ENCODE peak calls at places on chromosomes 3 and 15, in four cellular contexts. I is adrenal gland, B is brain microvascular endothelial cell, P is cardiac muscle cell. O is an unnamed sample. For H3K36me3 and H3K27me3, the result is how much of the 10 kb centered on the place peaks cover.

GRCh38 chr15:88513195-88513594 is 33.3 kb downstream of the DET1 start:
- DNase-seq in B (no peak), I (peak), P (no peak), O (peak)

GRCh38 chr3:177035678-177036077 is 161.6 kb downstream of the TBL1XR1 start:
- DNase-seq in I (no peak), B (no peak), P (no peak), O (no peak)

GRCh38 chr3:197354195-197355059 is 56.0 kb upstream of the DLG1 start:
- DNase-seq in I (no peak), B (no peak), P (no peak), O (no peak)

GRCh38 chr15:101115887-101116680 is 135.8 kb downstream of the CHSY1 start:
- DNase-seq in B (no peak), I (peak), P (no peak), O (no peak)

GRCh38 chr15:92018535-92019239 is 165.2 kb downstream of the SLCO3A1 start:
- DNase-seq in I (no peak), B (no peak), P (no peak), O (no peak)

GRCh38 chr3:185807455-185808068 is 17.3 kb downstream of the IGF2BP2 start:
- DNase-seq in I (no peak), B (peak), P (no peak), O (no peak)

GRCh38 chr15:101139986-101140696 is 111.7 kb downstream of the CHSY1 start:
- DNase-seq in B (no peak), I (no peak), P (no peak), O (no peak)

GRCh38 chr15:73930790-73931281 is 4.6 kb downstream of the LOXL1 start:
- DNase-seq in I (no peak), P (no peak), B (no peak), O (no peak)

GRCh38 chr15:69537085-69537484 is 84.5 kb downstream of the RPLP1 start:
- DNase-seq in B (no peak), P (no peak), I (no peak), O (no peak)

GRCh38 chr3:65128346-65128745 is 440.5 kb upstream of the ADAMTS9 start:
- DNase-seq in B (no peak), P (no peak), I (no peak), O (no peak)

GRCh38 chr3:49654955-49655556 is 19.1 kb upstream of the APEH start:
- DNase-seq in P (no peak), I (no peak), B (no peak), O (no peak)

GRCh38 chr3:172237121-172237742 is 197.9 kb downstream of the FNDC3B start:
- DNase-seq in B (no peak), P (no peak), I (no peak), O (no peak)

GRCh38 chr3:100278910-100279309 is 18.1 kb downstream of the TBC1D23 start:
- DNase-seq in I (no peak), B (no peak), P (no peak), O (no peak)

GRCh38 chr15:34693053-34693744 is 61.6 kb downstream of the GJD2 start:
- DNase-seq in B (peak), P (no peak), I (no peak), O (no peak)

GRCh38 chr3:149581681-149582349 is 76.0 kb downstream of the WWTR1 start:
- DNase-seq in B (peak), P (peak), I (peak), O (peak)

GRCh38 chr3:152203677-152204076 is 65.1 kb upstream of the MBNL1 start:
- DNase-seq in P (no peak), I (no peak), B (no peak), O (no peak)

GRCh38 chr3:195033531-195034091 is 237.3 kb downstream of the XXYLT1 start:
- DNase-seq in I (no peak), B (no peak), P (no peak), O (no peak)

GRCh38 chr3:51953445-51953844 is 1.7 kb upstream of the GPR62 start:
- DNase-seq in I (no peak), B (peak), P (no peak), O (no peak)

GRCh38 chr3:5687230-5687629 is 499.7 kb downstream of the EDEM1 start:
- DNase-seq in I (no peak), B (no peak), P (no peak), O (no peak)

GRCh38 chr3:144566320-144566719 is 594.7 kb downstream of the DIPK2A start:
- DNase-seq in B (no peak), P (no peak), I (no peak), O (no peak)

GRCh38 chr15:69410290-69410874 is 3.8 kb upstream of the KIF23 start:
- DNase-seq in P (peak), B (no peak), I (no peak), O (no peak)

GRCh38 chr3:114112696-114113095 is 56.2 kb downstream of the QTRT2 start:
- DNase-seq in B (no peak), I (no peak), P (no peak), O (no peak)

GRCh38 chr3:27426926-27427325 is 57.3 kb downstream of the SLC4A7 start:
- DNase-seq in I (no peak), P (no peak), B (no peak), O (no peak)

GRCh38 chr3:27429909-27430308 is 54.3 kb downstream of the SLC4A7 start:
- DNase-seq in B (no peak), I (no peak), P (no peak), O (no peak)

GRCh38 chr3:27425896-27426565 is 56.8 kb upstream of the NEK10 start:
- DNase-seq in B (no peak), P (no peak), I (no peak), O (no peak)

GRCh38 chr3:27428446-27428845 is 55.7 kb downstream of the SLC4A7 start:
- DNase-seq in B (no peak), I (no peak), P (no peak), O (no peak)

DNA sequence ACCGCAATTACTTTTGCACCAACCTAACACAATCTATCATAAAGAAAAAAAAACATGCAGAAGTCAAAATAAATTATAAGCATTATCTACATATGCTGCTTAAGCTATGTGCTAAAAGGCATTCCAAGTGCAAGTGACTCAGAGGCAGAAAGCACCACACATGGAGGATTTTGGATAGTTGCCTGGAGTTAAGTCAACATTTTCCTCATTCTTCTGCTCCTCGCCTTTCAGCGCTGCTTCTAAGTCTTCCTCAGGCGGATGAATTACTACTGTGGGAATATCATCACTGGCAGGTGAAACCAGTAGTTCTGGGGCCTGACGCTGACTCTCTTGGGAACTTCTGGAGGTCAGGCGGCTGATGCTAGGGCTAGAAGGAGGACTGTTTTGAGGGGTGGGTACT is 53.1 kb downstream of the SLC4A7 start:
- DNase-seq in B (peak), I (no peak), P (no peak), O (peak)
- H3K36me3 ChIP-seq in B (under half), I (under half), P (under half), O (under half)

DNA sequence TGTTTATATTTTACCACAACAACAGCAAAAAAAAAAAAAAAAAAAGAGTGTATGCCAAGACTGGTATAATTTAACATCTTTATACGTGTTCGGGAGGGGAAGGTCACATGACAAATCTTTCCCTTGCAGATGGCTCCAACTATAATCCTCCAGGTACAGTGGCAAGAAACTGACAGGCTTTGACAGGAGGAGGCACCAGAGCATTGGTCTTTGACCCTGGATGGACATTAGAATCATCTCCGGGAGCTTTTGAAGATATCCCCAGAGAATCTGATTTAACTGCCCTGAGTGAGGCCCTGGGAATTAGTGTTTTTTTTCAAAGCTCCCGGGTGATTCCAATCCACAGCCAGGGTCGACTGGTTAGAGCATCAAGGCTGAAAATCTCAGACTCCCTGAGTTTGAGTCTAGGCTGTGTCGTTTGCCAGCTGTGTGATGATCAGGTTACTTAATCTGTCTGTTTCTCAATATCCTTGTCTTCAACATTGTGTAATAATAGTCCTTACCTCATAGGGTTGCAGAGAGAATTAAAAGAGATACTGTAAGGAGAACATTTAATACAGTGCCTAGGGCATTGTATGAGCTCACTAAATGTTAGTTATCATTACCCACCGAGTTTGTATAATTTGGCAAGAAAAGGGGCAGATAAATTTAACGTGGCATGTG is 8.9 kb upstream of the SEMA5B start:
- DNase-seq in I (peak), B (peak), P (no peak), O (no peak)
- H3K27me3 ChIP-seq in I (under half), B (under half), P (under half), O (under half)

GRCh38 chr3:48556796-48557626 is at the start of gene PFKFB4:
- DNase-seq in B (peak), I (peak), P (peak), O (peak)

GRCh38 chr3:48561045-48561736 is 2.4 kb downstream of the UCN2 start:
- DNase-seq in I (peak), P (peak), B (peak), O (no peak)

GRCh38 chr3:48560648-48561018 is 2.9 kb downstream of the UCN2 start:
- DNase-seq in P (peak), B (no peak), I (no peak), O (no peak)

GRCh38 chr3:48555949-48556795 is 431 bp downstream of the PFKFB4 start:
- DNase-seq in I (no peak), B (no peak), P (no peak), O (no peak)

GRCh38 chr3:48558446-48559134 is 2.0 kb upstream of the PFKFB4 start:
- DNase-seq in B (no peak), I (peak), P (no peak), O (no peak)
- TF ChIP-seq CTCF in B (no peak), I (no peak), P (no peak), O (no peak)

GRCh38 chr3:9742560-9742959 is 7.2 kb upstream of the OGG1 start:
- DNase-seq in P (no peak), B (no peak), I (no peak), O (no peak)

GRCh38 chr3:9744162-9744561 is 5.6 kb upstream of the OGG1 start:
- DNase-seq in I (no peak), P (no peak), B (no peak), O (no peak)

GRCh38 chr3:9736831-9737230 is 5.3 kb downstream of the BRPF1 start:
- DNase-seq in P (no peak), B (no peak), I (no peak), O (no peak)

GRCh38 chr3:9743548-9743947 is 6.2 kb upstream of the OGG1 start:
- DNase-seq in B (no peak), P (no peak), I (no peak), O (no peak)

GRCh38 chr3:9739181-9739580 is 7.6 kb downstream of the BRPF1 start:
- DNase-seq in I (no peak), B (no peak), P (no peak), O (no peak)
- H3K36me3 ChIP-seq in I (half or more), B (half or more), P (half or more), O (half or more)

DNA sequence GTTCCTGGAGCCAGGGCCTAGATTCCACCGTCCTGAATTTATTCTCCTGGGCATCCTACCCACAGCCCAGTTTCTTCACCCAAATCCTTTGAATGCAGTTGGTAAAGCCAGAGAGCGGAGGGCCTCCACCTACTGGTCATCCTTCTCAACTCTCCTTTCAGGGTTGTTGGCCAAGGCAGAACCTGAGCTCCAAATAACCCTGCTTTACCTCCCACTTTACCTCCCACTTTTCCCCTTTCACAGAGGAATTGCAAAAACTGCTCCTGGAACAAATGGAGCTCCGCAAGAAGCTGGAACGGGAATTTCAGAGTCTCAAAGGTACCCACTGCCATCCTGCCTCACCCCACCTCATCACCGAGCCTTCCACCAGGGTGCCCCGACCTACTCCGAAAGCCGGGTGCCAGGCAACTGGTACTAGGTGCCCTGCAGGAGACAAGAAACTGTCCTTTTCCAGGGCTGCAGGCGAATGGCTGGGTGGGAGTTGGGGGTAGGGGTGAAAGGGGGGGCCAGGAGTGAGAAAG is 6.8 kb downstream of the SKOR1 start:
- DNase-seq in I (no peak), P (no peak), B (no peak), O (no peak)
- H3K27me3 ChIP-seq in I (half or more), P (half or more), B (half or more), O (half or more)

DNA sequence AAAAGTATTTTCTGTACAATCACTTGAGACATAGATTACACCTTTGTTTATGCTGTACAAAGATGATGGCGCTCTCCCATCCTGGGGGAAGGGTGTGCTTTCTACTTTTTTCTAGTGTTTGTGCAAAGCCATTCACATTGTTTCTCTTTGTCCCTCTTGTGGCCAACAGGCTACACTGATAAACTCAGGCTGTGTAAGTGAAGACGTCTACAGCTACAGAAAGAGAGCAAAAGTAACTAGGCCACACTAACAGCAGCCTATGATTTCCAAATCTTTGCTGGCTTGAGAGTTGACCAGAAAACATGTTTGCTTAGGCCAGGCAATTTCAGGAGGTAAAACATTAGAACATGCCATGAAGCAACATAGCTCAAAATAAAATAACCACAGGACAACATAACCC is 75.1 kb downstream of the FOXB1 start:
- DNase-seq in P (peak), I (no peak), B (no peak), O (no peak)
- TF ChIP-seq CTCF in P (peak), I (no peak), B (peak), O (peak)

DNA sequence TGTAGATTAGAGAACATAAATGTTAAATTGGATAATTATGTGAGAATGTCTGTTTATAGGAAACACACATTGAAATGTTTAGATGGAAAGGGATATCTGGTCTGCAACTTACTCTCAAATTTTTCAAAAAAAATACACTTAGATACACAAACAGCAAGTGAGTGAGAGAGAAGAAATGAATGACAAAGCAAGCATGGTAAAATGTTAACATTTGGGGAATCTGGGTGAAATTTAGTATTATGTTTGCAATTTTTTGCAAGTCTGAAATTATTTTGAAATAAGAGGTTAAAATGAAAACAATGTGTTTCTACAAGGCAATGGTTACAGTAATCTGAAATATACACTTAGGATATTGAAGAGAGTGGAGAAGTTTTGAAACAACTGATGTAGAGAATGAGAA is 134.3 kb downstream of the GLDN start:
- DNase-seq in P (no peak), I (no peak), B (no peak), O (no peak)
- H3K36me3 ChIP-seq in P (under half), I (under half), B (under half), O (under half)

DNA sequence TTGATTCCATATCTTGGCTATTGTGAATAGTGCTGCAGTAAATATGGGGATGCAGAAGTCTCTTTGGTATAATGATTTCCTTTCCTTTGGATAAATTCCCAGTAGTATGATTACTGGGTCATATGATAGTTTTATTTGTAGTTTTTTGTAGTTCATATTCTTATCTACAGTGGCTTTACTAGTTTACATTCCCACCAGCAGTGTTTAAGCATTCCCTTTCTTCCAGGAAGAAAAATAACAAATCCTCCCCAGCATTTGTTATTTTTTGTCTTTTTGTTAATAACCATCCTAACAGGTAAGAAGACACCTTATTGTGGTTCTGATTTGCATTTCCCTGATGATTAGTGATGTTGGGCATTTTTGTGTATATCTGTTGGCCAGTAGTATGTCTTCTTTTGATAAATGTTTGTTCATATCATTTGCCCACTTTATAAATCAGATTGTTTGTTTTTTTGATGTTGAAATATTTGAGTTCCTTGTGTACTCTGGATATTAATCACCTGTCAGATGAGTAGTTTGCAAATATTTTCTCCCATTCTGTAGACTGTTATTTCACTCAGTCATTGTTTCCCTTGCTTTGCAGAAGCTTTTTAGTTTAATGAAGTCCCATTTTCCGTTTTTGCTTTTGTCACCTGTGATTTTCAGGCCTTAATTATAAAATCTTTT is 163.4 kb upstream of the THRB start:
- DNase-seq in P (no peak), I (no peak), B (no peak), O (no peak)
- H3K27me3 ChIP-seq in P (under half), I (under half), B (under half), O (under half)